ENCODE peak calls at places on chromosomes 4 and X, in six cellular contexts. C is prostate gland, I is NT2/D1, Q is tibial nerve, W is GM23248, R is uterus. H is an unnamed sample.
A peak's percentile ranks its signal among the peaks of the same experiment; 100 is the strongest.

GRCh38 chr4:6424425-6424824 is 48.0 kb downstream of the PPP2R2C start:
- DNase-seq in C (no peak), I (no peak), Q (no peak), W (no peak), R (no peak), H (no peak)

GRCh38 chrX:23365541-23365940 is 30.9 kb downstream of the PTCHD1 start:
- DNase-seq in C (no peak), I (no peak), Q (no peak), W (no peak), R (no peak), H (no peak)

GRCh38 chrX:151902813-151903591 is 9.7 kb upstream of the MAGEA4 start:
- DNase-seq in C (peak; percentile 4), I (no peak), Q (peak; percentile 10), W (peak; percentile 90), R (peak; percentile 44), H (no peak)

GRCh38 chr4:141645611-141646340 is 9.4 kb downstream of the IL15 start:
- DNase-seq in C (no peak), I (no peak), Q (no peak), W (peak; percentile 95), R (no peak), H (no peak)

GRCh38 chr4:38180456-38180855 is 220.3 kb downstream of the PTTG2 start:
- DNase-seq in C (no peak), I (no peak), Q (no peak), W (peak; percentile 20), R (no peak), H (no peak)

GRCh38 chr4:173169428-173170209 is 1.0 kb downstream of the GALNT7 start:
- DNase-seq in C (peak; percentile 28), I (no peak), Q (peak; percentile 28), W (peak; percentile 81), R (peak; percentile 62), H (peak; percentile 63)

GRCh38 chr4:1374706-1375045 is 27.7 kb downstream of the UVSSA start:
- DNase-seq in C (no peak), I (no peak), Q (no peak), W (no peak), R (no peak), H (no peak)

GRCh38 chr4:124961138-124961750 is 248.7 kb upstream of the ANKRD50 start:
- DNase-seq in C (no peak), I (no peak), Q (no peak), W (no peak), R (no peak), H (no peak)

GRCh38 chr4:189613202-189613601 is 327.5 kb upstream of the FRG1 start:
- DNase-seq in C (no peak), I (no peak), Q (no peak), W (no peak), R (no peak), H (no peak)

GRCh38 chrX:33970028-33970932 is 161.8 kb downstream of the FAM47A start:
- DNase-seq in C (no peak), I (no peak), Q (no peak), W (no peak), R (no peak), H (no peak)

GRCh38 chr4:17562157-17562556 is 14.8 kb upstream of the LAP3 start:
- DNase-seq in C (no peak), I (no peak), Q (no peak), W (peak; percentile 12), R (no peak), H (no peak)
- H3K4me1 ChIP-seq in C (no peaks in the 10 kb centered on the region), I (peaks cover 4% of the 10 kb centered on the region), Q (no peaks in the 10 kb centered on the region), W (peaks cover 14% of the 10 kb centered on the region), R (no peaks in the 10 kb centered on the region), H (no peaks in the 10 kb centered on the region)

DNA sequence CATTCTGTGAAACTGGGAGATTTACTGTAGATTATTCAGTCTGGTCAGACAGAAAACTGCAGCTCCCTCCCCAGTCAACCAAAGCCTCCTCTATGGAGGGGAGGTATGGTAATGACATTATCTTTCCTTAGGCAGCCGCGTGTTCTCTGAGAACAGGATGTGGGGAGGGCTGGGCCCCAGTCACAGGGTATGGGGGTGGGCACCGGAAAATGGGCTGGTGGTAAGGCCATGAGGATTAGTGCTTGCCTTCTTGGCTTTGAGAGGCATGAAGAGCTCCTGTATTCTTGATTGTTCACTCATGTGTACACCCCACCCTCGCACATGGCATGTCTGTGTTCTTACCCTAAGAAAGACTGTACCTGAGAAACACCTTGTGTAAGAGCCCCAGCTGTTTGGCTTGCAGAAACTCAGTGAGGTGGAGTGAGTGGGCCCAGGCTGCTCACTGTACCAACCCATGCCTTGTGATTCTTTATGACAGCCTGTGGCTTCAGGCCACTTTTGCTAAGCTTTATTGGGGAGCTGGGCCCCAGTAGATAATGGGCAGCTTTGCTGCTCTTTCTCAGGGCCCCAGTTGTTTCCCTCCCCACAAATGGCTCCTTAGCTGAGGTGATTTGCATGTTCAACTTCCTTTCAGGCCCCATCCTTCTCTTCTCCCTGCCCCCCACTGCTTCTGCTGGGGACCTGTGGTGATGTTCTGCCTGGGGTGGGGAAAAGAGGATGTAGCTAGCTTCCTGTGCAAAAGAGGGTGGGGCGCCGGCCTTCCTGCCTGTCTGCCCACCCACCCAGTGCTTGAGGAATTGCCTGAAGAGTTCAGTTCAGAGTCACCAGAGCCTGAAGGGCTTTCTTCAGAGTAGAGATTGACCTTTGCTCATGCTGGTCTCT is 30.7 kb downstream of the MSN start:
- DNase-seq in C (no peak), I (no peak), Q (no peak), W (peak; percentile 40), R (no peak), H (peak; percentile 58)
- H3K4me1 ChIP-seq in C (no peaks in the 10 kb centered on the region), I (peaks cover 8% of the 10 kb centered on the region), Q (peaks cover 16% of the 10 kb centered on the region), W (peaks cover 57% of the 10 kb centered on the region), R (no peaks in the 10 kb centered on the region), H (peaks cover 23% of the 10 kb centered on the region)

GRCh38 chrX:22063284-22063683 is 31.2 kb downstream of the PHEX start:
- DNase-seq in C (no peak), I (no peak), Q (no peak), W (no peak), R (peak; percentile 18), H (no peak)
- H3K4me1 ChIP-seq in C (no peaks in the 10 kb centered on the region), I (no peaks in the 10 kb centered on the region), Q (no peaks in the 10 kb centered on the region), W (peaks cover 13% of the 10 kb centered on the region), R (no peaks in the 10 kb centered on the region), H (no peaks in the 10 kb centered on the region)

GRCh38 chrX:40149286-40150175 is 51.8 kb upstream of the BCOR start:
- DNase-seq in C (no peak), I (no peak), Q (no peak), W (no peak), R (no peak), H (no peak)

GRCh38 chrX:40150503-40150902 is 52.7 kb upstream of the BCOR start:
- DNase-seq in C (no peak), I (no peak), Q (no peak), W (no peak), R (no peak), H (no peak)

GRCh38 chrX:40152706-40153334 is 55.1 kb upstream of the BCOR start:
- DNase-seq in C (peak; percentile 52), I (no peak), Q (no peak), W (peak; percentile 62), R (no peak), H (no peak)

GRCh38 chrX:40152173-40152705 is 54.5 kb upstream of the BCOR start:
- DNase-seq in C (peak; percentile 46), I (no peak), Q (no peak), W (peak; percentile 67), R (no peak), H (no peak)

GRCh38 chrX:40151211-40152172 is 53.7 kb upstream of the BCOR start:
- DNase-seq in C (no peak), I (no peak), Q (no peak), W (no peak), R (no peak), H (no peak)
- H3K4me1 ChIP-seq in C (peaks cover 3% of the 10 kb centered on the region), I (peaks cover 25% of the 10 kb centered on the region), Q (no peaks in the 10 kb centered on the region), W (no peaks in the 10 kb centered on the region), R (peaks cover 4% of the 10 kb centered on the region), H (no peaks in the 10 kb centered on the region)

H was measured in lung.